ENCODE peak calls at places on chromosomes 7 and 10, in six cellular contexts. I is NCI-H2081; T is stimulated activated CD4-positive, alpha-beta T cell treated with anti-CD3 and anti-CD28 coated beads, TNF-alpha, amount 100 ng/mL, for 48 hours; Z is amniotic stem cell; F is HEK293T; Q is CD4-positive, alpha-beta T cell. L is an unnamed sample.

GRCh38 chr7:363626-364025 is 73.7 kb downstream of the FOXL3 start:
- DNase-seq in I (no peak), T (no peak), Z (no peak), F (no peak), Q (peak), L (no peak)

GRCh38 chr7:121187222-121187621 is 141.6 kb upstream of the WNT16 start:
- DNase-seq in I (no peak), T (no peak), Z (no peak), F (no peak), Q (no peak), L (no peak)

GRCh38 chr7:136555933-136556332 is 312.5 kb upstream of the CHRM2 start:
- DNase-seq in I (peak), T (no peak), Z (no peak), F (no peak), Q (no peak), L (no peak)

GRCh38 chr7:114921636-114922150 is at the start of gene MDFIC:
- DNase-seq in I (no peak), T (no peak), Z (no peak), F (peak), Q (peak), L (peak)

GRCh38 chr10:103493362-103493871 is at the start of gene NEURL1:
- DNase-seq in I (no peak), T (no peak), Z (no peak), F (peak), Q (no peak), L (no peak)

GRCh38 chr7:144830024-144830785 is 5.6 kb downstream of the TPK1 start:
- DNase-seq in I (no peak), T (no peak), Z (no peak), F (no peak), Q (no peak), L (no peak)

GRCh38 chr7:25095516-25096345 is 29.3 kb downstream of the CYCS start:
- DNase-seq in I (no peak), T (no peak), Z (no peak), F (no peak), Q (no peak), L (no peak)

GRCh38 chr10:4477664-4478063 is 348.3 kb upstream of the AKR1E2 start:
- DNase-seq in I (no peak), T (no peak), Z (no peak), F (no peak), Q (no peak), L (no peak)

GRCh38 chr10:28505359-28505959 is 27.5 kb upstream of the WAC start:
- DNase-seq in I (no peak), T (no peak), Z (no peak), F (no peak), Q (no peak), L (no peak)

GRCh38 chr10:33643042-33643441 is 308.6 kb upstream of the NRP1 start:
- DNase-seq in I (no peak), T (no peak), Z (peak), F (no peak), Q (no peak), L (no peak)

GRCh38 chr7:22333680-22334141 is 23.2 kb downstream of the RAPGEF5 start:
- DNase-seq in I (peak), T (no peak), Z (no peak), F (no peak), Q (no peak), L (no peak)

GRCh38 chr7:89887489-89887888 is 266.8 kb upstream of the STEAP1 start:
- DNase-seq in I (no peak), T (no peak), Z (no peak), F (no peak), Q (no peak), L (no peak)

GRCh38 chr10:90168244-90168643 is 466.9 kb downstream of the KIF20B start:
- DNase-seq in I (no peak), T (no peak), Z (no peak), F (no peak), Q (no peak), L (no peak)

GRCh38 chr7:157337316-157338149 is 729 bp downstream of the DNAJB6 start:
- DNase-seq in I (peak), T (peak), Z (peak), F (peak), Q (peak), L (peak)

GRCh38 chr10:43292745-43293676 is 26.1 kb upstream of the RASGEF1A start:
- DNase-seq in I (no peak), T (no peak), Z (peak), F (peak), Q (peak), L (peak)

GRCh38 chr7:64877714-64878610 is 25.1 kb upstream of the ZNF273 start:
- DNase-seq in I (no peak), T (no peak), Z (no peak), F (no peak), Q (no peak), L (no peak)

GRCh38 chr10:86356306-86356705 is 10.3 kb downstream of the GRID1 start:
- DNase-seq in I (no peak), T (no peak), Z (no peak), F (no peak), Q (no peak), L (no peak)

GRCh38 chr7:1245596-1245995 is 12.9 kb downstream of the UNCX start:
- DNase-seq in I (no peak), T (no peak), Z (no peak), F (no peak), Q (no peak), L (no peak)

GRCh38 chr7:46032936-46033335 is 111.9 kb upstream of the IGFBP3 start:
- DNase-seq in I (no peak), T (no peak), Z (no peak), F (no peak), Q (no peak), L (no peak)

GRCh38 chr10:116742367-116743265 is at the start of gene HSPA12A:
- DNase-seq in I (peak), T (no peak), Z (peak), F (peak), Q (peak), L (peak)

GRCh38 chr10:1546431-1547110 is 190.8 kb downstream of the ADARB2 start:
- DNase-seq in I (no peak), T (no peak), Z (no peak), F (no peak), Q (no peak), L (no peak)

GRCh38 chr7:47509571-47509970 is 72.3 kb downstream of the TNS3 start:
- DNase-seq in I (no peak), T (no peak), Z (no peak), F (no peak), Q (no peak), L (no peak)

GRCh38 chr10:42979730-42980467 is 97.0 kb upstream of the RET start:
- DNase-seq in I (no peak), T (no peak), Z (no peak), F (no peak), Q (no peak), L (peak)

GRCh38 chr7:130995252-130996081 is 261.5 kb upstream of the KLF14 start:
- DNase-seq in I (no peak), T (no peak), Z (no peak), F (no peak), Q (no peak), L (no peak)

GRCh38 chr7:149664176-149664575 is 109.2 kb downstream of the ZNF467 start:
- DNase-seq in I (no peak), T (no peak), Z (no peak), F (no peak), Q (no peak), L (no peak)

GRCh38 chr7:42972703-42973500 is 40.7 kb downstream of the MRPL32 start:
- DNase-seq in I (no peak), T (no peak), Z (peak), F (no peak), Q (no peak), L (no peak)

GRCh38 chr7:139152149-139152548 is 42.6 kb upstream of the ZC3HAV1 start:
- DNase-seq in I (no peak), T (no peak), Z (no peak), F (no peak), Q (no peak), L (no peak)

GRCh38 chr7:38232475-38233366 is 40.7 kb downstream of the TARP start:
- DNase-seq in I (no peak), T (peak), Z (no peak), F (no peak), Q (peak), L (no peak)

GRCh38 chr10:74234569-74234968 is 83.5 kb downstream of the ADK start:
- DNase-seq in I (no peak), T (no peak), Z (no peak), F (no peak), Q (no peak), L (no peak)

GRCh38 chr10:6114299-6114698 is 25.5 kb downstream of the RBM17 start:
- DNase-seq in I (no peak), T (no peak), Z (no peak), F (no peak), Q (no peak), L (no peak)

GRCh38 chr7:12619461-12620069 is 49.0 kb downstream of the SCIN start:
- DNase-seq in I (no peak), T (no peak), Z (no peak), F (no peak), Q (no peak), L (no peak)

GRCh38 chr10:70432101-70432500 is 9.4 kb downstream of the NODAL start:
- DNase-seq in I (no peak), T (no peak), Z (no peak), F (no peak), Q (no peak), L (no peak)

GRCh38 chr7:29405891-29406290 is 157.7 kb upstream of the PRR15 start:
- DNase-seq in I (no peak), T (no peak), Z (no peak), F (no peak), Q (no peak), L (no peak)

GRCh38 chr7:98206451-98207330 is 4.5 kb upstream of the BHLHA15 start:
- DNase-seq in I (no peak), T (no peak), Z (no peak), F (no peak), Q (no peak), L (no peak)

GRCh38 chr10:69451784-69452251 is 553 bp downstream of the TSPAN15 start:
- DNase-seq in I (no peak), T (no peak), Z (no peak), F (peak), Q (peak), L (no peak)

GRCh38 chr7:64736575-64736974 is 57.7 kb upstream of the ZNF138 start:
- DNase-seq in I (no peak), T (no peak), Z (no peak), F (no peak), Q (no peak), L (no peak)

GRCh38 chr7:151684408-151685175 is 164.9 kb upstream of the RHEB start:
- DNase-seq in I (no peak), T (no peak), Z (no peak), F (no peak), Q (no peak), L (no peak)

GRCh38 chr7:1457059-1457948 is 2.0 kb downstream of the MICALL2 start:
- DNase-seq in I (no peak), T (no peak), Z (no peak), F (no peak), Q (no peak), L (no peak)

GRCh38 chr10:24571870-24572450 is 151.7 kb downstream of the ARHGAP21 start:
- DNase-seq in I (no peak), T (no peak), Z (no peak), F (no peak), Q (no peak), L (no peak)

L was measured in gastrocnemius medialis.